ENCODE peak calls at places on chromosome 21, in seven cellular contexts. One of them, this sample, is unnamed.
A peak's percentile ranks its signal among the peaks of the same experiment; 100 is the strongest.

GRCh38 chr21:20023199-20023598 is 975.0 kb upstream of the NCAM2 start:
- DNase-seq in H1: no peak
- DNase-seq in A549: no peak
- DNase-seq in astrocyte of the cerebellum: no peak
- DNase-seq in hepatocyte: no peak
- DNase-seq in tibial artery: no peak
- DNase-seq in progenitor cell of endocrine pancreas: no peak
- DNase-seq in this sample: no peak

GRCh38 chr21:42159560-42160110 is 59.3 kb upstream of the ABCG1 start:
- DNase-seq in H1: no peak
- DNase-seq in A549: no peak
- DNase-seq in astrocyte of the cerebellum: no peak
- DNase-seq in hepatocyte: no peak
- DNase-seq in tibial artery: no peak
- DNase-seq in progenitor cell of endocrine pancreas: no peak
- DNase-seq in this sample: peak; percentile 32

GRCh38 chr21:25790122-25790951 is 55.6 kb downstream of the GABPA start:
- DNase-seq in H1: no peak
- DNase-seq in A549: peak; percentile 44
- DNase-seq in astrocyte of the cerebellum: peak; percentile 16
- DNase-seq in hepatocyte: peak; percentile 55
- DNase-seq in tibial artery: no peak
- DNase-seq in progenitor cell of endocrine pancreas: no peak
- DNase-seq in this sample: no peak

GRCh38 chr21:23951251-23951650 is 1656.0 kb downstream of the MRPL39 start:
- DNase-seq in H1: no peak
- DNase-seq in A549: no peak
- DNase-seq in astrocyte of the cerebellum: peak; percentile 6
- DNase-seq in hepatocyte: no peak
- DNase-seq in tibial artery: no peak
- DNase-seq in progenitor cell of endocrine pancreas: no peak
- DNase-seq in this sample: no peak

GRCh38 chr21:28805885-28806284 is 186.8 kb downstream of the LTN1 start:
- DNase-seq in H1: no peak
- DNase-seq in A549: no peak
- DNase-seq in astrocyte of the cerebellum: peak; percentile 41
- DNase-seq in hepatocyte: no peak
- DNase-seq in tibial artery: peak; percentile 37
- DNase-seq in progenitor cell of endocrine pancreas: no peak
- DNase-seq in this sample: no peak

GRCh38 chr21:46152939-46153258 is 2.5 kb downstream of the FTCD start:
- DNase-seq in H1: no peak
- DNase-seq in A549: no peak
- DNase-seq in astrocyte of the cerebellum: no peak
- DNase-seq in hepatocyte: no peak
- DNase-seq in tibial artery: peak; percentile 4
- DNase-seq in progenitor cell of endocrine pancreas: no peak
- DNase-seq in this sample: peak; percentile 75

GRCh38 chr21:35342440-35342839 is 293.3 kb upstream of the RUNX1 start:
- DNase-seq in H1: no peak
- DNase-seq in A549: no peak
- DNase-seq in astrocyte of the cerebellum: no peak
- DNase-seq in hepatocyte: no peak
- DNase-seq in tibial artery: no peak
- DNase-seq in progenitor cell of endocrine pancreas: no peak
- DNase-seq in this sample: no peak

GRCh38 chr21:35256468-35256988 is 207.4 kb upstream of the RUNX1 start:
- DNase-seq in H1: no peak
- DNase-seq in A549: peak; percentile 86
- DNase-seq in astrocyte of the cerebellum: peak; percentile 96
- DNase-seq in hepatocyte: peak; percentile 94
- DNase-seq in tibial artery: peak; percentile 68
- DNase-seq in progenitor cell of endocrine pancreas: no peak
- DNase-seq in this sample: peak; percentile 76

GRCh38 chr21:33299181-33299752 is 25.5 kb upstream of the IFNAR1 start:
- DNase-seq in H1: no peak
- DNase-seq in A549: no peak
- DNase-seq in astrocyte of the cerebellum: no peak
- DNase-seq in hepatocyte: no peak
- DNase-seq in tibial artery: no peak
- DNase-seq in progenitor cell of endocrine pancreas: no peak
- DNase-seq in this sample: no peak

GRCh38 chr21:31298618-31299269 is 45.3 kb downstream of the TIAM1 start:
- DNase-seq in H1: no peak
- DNase-seq in A549: no peak
- DNase-seq in astrocyte of the cerebellum: peak; percentile 33
- DNase-seq in hepatocyte: no peak
- DNase-seq in tibial artery: no peak
- DNase-seq in progenitor cell of endocrine pancreas: no peak
- DNase-seq in this sample: no peak

GRCh38 chr21:18245493-18245967 is 897 bp downstream of the CHODL start:
- DNase-seq in H1: peak; percentile 51
- DNase-seq in A549: no peak
- DNase-seq in astrocyte of the cerebellum: peak; percentile 37
- DNase-seq in hepatocyte: peak; percentile 16
- DNase-seq in tibial artery: peak; percentile 21
- DNase-seq in progenitor cell of endocrine pancreas: peak; percentile 11
- DNase-seq in this sample: no peak

GRCh38 chr21:23963454-23963853 is 1643.8 kb downstream of the MRPL39 start:
- DNase-seq in H1: no peak
- DNase-seq in A549: no peak
- DNase-seq in astrocyte of the cerebellum: no peak
- DNase-seq in hepatocyte: no peak
- DNase-seq in tibial artery: no peak
- DNase-seq in progenitor cell of endocrine pancreas: no peak
- DNase-seq in this sample: no peak

GRCh38 chr21:46355161-46356004 is 31.4 kb downstream of the PCNT start:
- DNase-seq in H1: no peak
- DNase-seq in A549: no peak
- DNase-seq in astrocyte of the cerebellum: no peak
- DNase-seq in hepatocyte: no peak
- DNase-seq in tibial artery: no peak
- DNase-seq in progenitor cell of endocrine pancreas: no peak
- DNase-seq in this sample: no peak

GRCh38 chr21:41545500-41546359 is 37.8 kb upstream of the TMPRSS2 start:
- DNase-seq in H1: no peak
- DNase-seq in A549: no peak
- DNase-seq in astrocyte of the cerebellum: no peak
- DNase-seq in hepatocyte: no peak
- DNase-seq in tibial artery: no peak
- DNase-seq in progenitor cell of endocrine pancreas: no peak
- DNase-seq in this sample: no peak

GRCh38 chr21:46509760-46510159 is 51.1 kb downstream of the DIP2A start:
- DNase-seq in H1: no peak
- DNase-seq in A549: peak; percentile 44
- DNase-seq in astrocyte of the cerebellum: no peak
- DNase-seq in hepatocyte: peak; percentile 52
- DNase-seq in tibial artery: no peak
- DNase-seq in progenitor cell of endocrine pancreas: no peak
- DNase-seq in this sample: no peak

GRCh38 chr21:46226146-46226545 is 2.4 kb downstream of the LSS start:
- DNase-seq in H1: no peak
- DNase-seq in A549: no peak
- DNase-seq in astrocyte of the cerebellum: no peak
- DNase-seq in hepatocyte: no peak
- DNase-seq in tibial artery: peak; percentile 56
- DNase-seq in progenitor cell of endocrine pancreas: no peak
- DNase-seq in this sample: no peak

GRCh38 chr21:39096754-39097153 is 86.5 kb downstream of the PSMG1 start:
- DNase-seq in H1: peak; percentile 73
- DNase-seq in A549: no peak
- DNase-seq in astrocyte of the cerebellum: no peak
- DNase-seq in hepatocyte: no peak
- DNase-seq in tibial artery: no peak
- DNase-seq in progenitor cell of endocrine pancreas: no peak
- DNase-seq in this sample: no peak
- TF ChIP-seq CTCF in H1: peak; percentile 63
- TF ChIP-seq CTCF in A549: no peak
- TF ChIP-seq CTCF in astrocyte of the cerebellum: peak; percentile 15
- TF ChIP-seq CTCF in hepatocyte: no peak
- TF ChIP-seq CTCF in tibial artery: no peak
- TF ChIP-seq CTCF in progenitor cell of endocrine pancreas: peak; percentile 33
- TF ChIP-seq CTCF in this sample: no peak

GRCh38 chr21:44710294-44710665 is 1.1 kb downstream of the TSPEAR start:
- DNase-seq in H1: peak; percentile 56
- DNase-seq in A549: no peak
- DNase-seq in astrocyte of the cerebellum: no peak
- DNase-seq in hepatocyte: no peak
- DNase-seq in tibial artery: no peak
- DNase-seq in progenitor cell of endocrine pancreas: no peak
- DNase-seq in this sample: peak; percentile 75

GRCh38 chr21:44710756-44711326 is 531 bp downstream of the TSPEAR start:
- DNase-seq in H1: peak; percentile 67
- DNase-seq in A549: no peak
- DNase-seq in astrocyte of the cerebellum: no peak
- DNase-seq in hepatocyte: peak; percentile 62
- DNase-seq in tibial artery: no peak
- DNase-seq in progenitor cell of endocrine pancreas: no peak
- DNase-seq in this sample: no peak

GRCh38 chr21:44712203-44713028 is 1.0 kb upstream of the TSPEAR start:
- DNase-seq in H1: peak; percentile 59
- DNase-seq in A549: no peak
- DNase-seq in astrocyte of the cerebellum: no peak
- DNase-seq in hepatocyte: no peak
- DNase-seq in tibial artery: no peak
- DNase-seq in progenitor cell of endocrine pancreas: no peak
- DNase-seq in this sample: no peak

GRCh38 chr21:44713130-44713529 is 1.8 kb upstream of the TSPEAR start:
- DNase-seq in H1: peak; percentile 45
- DNase-seq in A549: no peak
- DNase-seq in astrocyte of the cerebellum: no peak
- DNase-seq in hepatocyte: no peak
- DNase-seq in tibial artery: no peak
- DNase-seq in progenitor cell of endocrine pancreas: no peak
- DNase-seq in this sample: no peak

DNA sequence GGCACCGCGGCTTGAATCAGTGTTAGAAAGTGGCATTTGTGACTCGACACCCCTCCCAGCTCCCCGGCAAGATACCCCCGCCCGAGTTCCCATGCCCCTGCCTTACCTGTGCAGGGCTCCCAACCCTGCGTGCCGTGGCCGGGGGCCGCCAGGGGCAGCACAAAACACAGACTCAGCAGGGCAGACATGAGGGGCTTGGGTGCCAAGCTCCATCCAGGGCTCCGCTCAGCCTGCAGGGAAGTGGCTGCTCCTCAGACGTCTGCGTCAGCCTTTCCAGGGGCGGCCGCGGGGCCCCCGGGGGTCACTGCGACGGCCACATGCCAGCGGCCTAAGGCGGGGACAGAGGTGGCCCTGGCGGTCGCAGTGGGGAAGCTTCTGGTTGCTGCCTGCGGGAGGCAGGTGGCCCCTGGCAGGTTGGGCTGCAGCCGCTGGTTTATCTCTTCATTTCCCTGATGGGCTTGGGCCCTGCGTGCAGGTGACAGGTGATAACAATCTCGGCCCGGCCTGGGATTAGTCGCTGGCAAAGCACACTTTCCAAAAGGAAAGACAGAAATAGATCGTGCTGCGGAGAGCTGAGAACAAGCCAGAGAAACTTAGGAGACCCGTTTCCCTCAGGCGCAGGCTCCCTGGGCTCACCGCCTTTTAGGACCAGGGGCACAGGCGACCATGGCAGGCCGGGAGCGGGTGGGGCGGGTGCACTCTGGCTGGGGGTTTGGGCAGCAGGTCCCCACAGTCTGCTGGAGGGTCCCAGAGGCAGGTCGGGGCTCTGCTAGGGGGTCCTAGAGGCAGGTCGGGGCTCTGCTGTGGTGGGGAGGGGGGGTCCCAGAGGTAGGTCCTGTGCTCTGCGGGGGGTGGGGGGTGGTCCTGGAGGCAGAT is at the start of gene TSPEAR:
- DNase-seq in H1: peak; percentile 65
- DNase-seq in A549: no peak
- DNase-seq in astrocyte of the cerebellum: no peak
- DNase-seq in hepatocyte: peak; percentile 46
- DNase-seq in tibial artery: no peak
- DNase-seq in progenitor cell of endocrine pancreas: no peak
- DNase-seq in this sample: peak; percentile 58
- TF ChIP-seq CTCF in H1: no peak
- TF ChIP-seq CTCF in A549: no peak
- TF ChIP-seq CTCF in astrocyte of the cerebellum: no peak
- TF ChIP-seq CTCF in hepatocyte: no peak
- TF ChIP-seq CTCF in tibial artery: no peak
- TF ChIP-seq CTCF in progenitor cell of endocrine pancreas: peak; percentile 40
- TF ChIP-seq CTCF in this sample: no peak

DNA sequence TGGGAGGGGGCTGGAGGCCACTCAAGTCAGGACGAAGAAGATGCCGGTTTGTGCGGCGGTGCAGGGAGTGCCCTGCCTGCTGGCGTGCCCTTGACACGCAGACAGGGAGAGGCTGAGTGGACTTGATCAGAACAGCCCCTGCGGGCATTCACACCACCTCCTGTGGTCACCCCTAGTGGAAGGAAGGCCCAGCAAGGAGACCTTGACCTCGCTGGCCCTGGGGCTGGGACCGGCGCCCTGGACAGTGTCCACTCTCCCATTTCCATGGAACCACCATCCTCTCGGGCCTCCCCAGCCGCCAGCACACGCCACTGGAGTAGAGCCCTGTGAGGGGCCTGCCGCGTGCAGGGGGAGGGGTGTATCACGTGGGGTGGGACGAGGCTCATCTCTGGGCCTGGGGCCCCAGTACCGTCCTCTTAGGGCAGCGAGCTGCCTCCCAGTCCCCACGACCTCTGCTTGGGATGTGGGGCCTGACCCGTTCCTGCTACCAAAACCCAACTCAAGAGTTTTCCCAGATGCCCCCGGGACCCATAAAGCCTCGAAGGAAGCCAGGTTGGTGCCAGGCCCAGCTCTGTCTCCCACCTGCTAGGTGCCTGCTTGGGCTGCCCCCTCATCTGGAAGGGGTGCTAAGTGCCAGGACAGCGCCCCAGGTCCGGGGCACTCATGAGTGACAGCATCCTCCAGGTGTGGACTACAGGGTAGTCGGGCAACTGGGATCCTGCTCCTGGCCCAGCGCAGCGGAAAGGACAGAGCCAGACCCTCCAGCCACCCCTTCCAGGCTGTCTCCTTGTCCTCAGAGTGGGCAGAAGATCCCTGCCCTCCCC is 62.8 kb downstream of the SLX9 start:
- DNase-seq in H1: no peak
- DNase-seq in A549: no peak
- DNase-seq in astrocyte of the cerebellum: no peak
- DNase-seq in hepatocyte: no peak
- DNase-seq in tibial artery: peak; percentile 18
- DNase-seq in progenitor cell of endocrine pancreas: no peak
- DNase-seq in this sample: peak; percentile 55
- TF ChIP-seq CTCF in H1: no peak
- TF ChIP-seq CTCF in A549: no peak
- TF ChIP-seq CTCF in astrocyte of the cerebellum: no peak
- TF ChIP-seq CTCF in hepatocyte: no peak
- TF ChIP-seq CTCF in tibial artery: no peak
- TF ChIP-seq CTCF in progenitor cell of endocrine pancreas: no peak
- TF ChIP-seq CTCF in this sample: no peak

DNA sequence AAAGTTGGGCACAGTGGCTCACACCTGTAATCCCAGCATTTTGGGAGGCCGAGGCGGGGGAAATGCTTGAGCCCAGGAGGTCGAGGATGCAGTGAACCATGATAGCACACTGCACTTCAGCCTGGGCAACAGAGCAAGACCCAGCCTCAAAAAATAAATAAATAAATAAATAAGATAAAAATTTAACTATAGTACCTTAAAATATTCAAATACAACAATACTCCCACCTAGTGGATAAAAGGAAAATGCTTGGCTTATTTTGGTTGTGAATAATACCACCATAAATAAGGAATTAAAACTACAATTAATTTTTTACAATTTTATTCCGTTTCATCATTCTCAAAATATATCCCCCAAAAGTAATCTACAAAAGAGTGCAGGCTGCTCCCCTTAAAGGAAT is 8.1 kb downstream of the PSMG1 start:
- DNase-seq in H1: no peak
- DNase-seq in A549: peak; percentile 13
- DNase-seq in astrocyte of the cerebellum: no peak
- DNase-seq in hepatocyte: peak; percentile 29
- DNase-seq in tibial artery: no peak
- DNase-seq in progenitor cell of endocrine pancreas: no peak
- DNase-seq in this sample: no peak
- TF ChIP-seq CTCF in H1: no peak
- TF ChIP-seq CTCF in A549: peak; percentile 42
- TF ChIP-seq CTCF in astrocyte of the cerebellum: peak; percentile 9
- TF ChIP-seq CTCF in hepatocyte: peak; percentile 64
- TF ChIP-seq CTCF in tibial artery: no peak
- TF ChIP-seq CTCF in progenitor cell of endocrine pancreas: peak; percentile 64
- TF ChIP-seq CTCF in this sample: peak; percentile 30

This sample was measured in suprapubic skin.